ENCODE peak calls at places on chromosomes 4 and X, in five cellular contexts. A, D, O, V and I are unnamed samples. For H3K27me3, the result is how much of the 10 kb centered on the place peaks cover.

GRCh38 chr4:153137168-153137567 is 67.1 kb upstream of the TRIM2 start:
- DNase-seq in A (peak), D (peak), O (peak), V (no peak), I (no peak)

GRCh38 chr4:25873632-25874129 is 10.9 kb upstream of the SEL1L3 start:
- DNase-seq in A (no peak), D (no peak), O (no peak), V (no peak), I (no peak)

GRCh38 chr4:96713271-96713670 is 873.4 kb downstream of the PDHA2 start:
- DNase-seq in A (no peak), D (no peak), O (no peak), V (no peak), I (no peak)

GRCh38 chr4:105058177-105058812 is 88.4 kb upstream of the TET2 start:
- DNase-seq in A (no peak), D (no peak), O (peak), V (no peak), I (no peak)

GRCh38 chr4:153348006-153348405 is 3.5 kb downstream of the MND1 start:
- DNase-seq in A (no peak), D (no peak), O (no peak), V (no peak), I (no peak)

GRCh38 chr4:150714462-150715438 is 132.8 kb downstream of the MAB21L2 start:
- DNase-seq in A (no peak), D (no peak), O (no peak), V (no peak), I (no peak)

GRCh38 chrX:103999234-103999633 is 14.3 kb downstream of the H2BW1 start:
- DNase-seq in A (no peak), D (no peak), O (no peak), V (no peak), I (no peak)

GRCh38 chr4:185513489-185514181 is 21.7 kb downstream of the PDLIM3 start:
- DNase-seq in A (no peak), D (peak), O (no peak), V (peak), I (no peak)

GRCh38 chrX:136168929-136169735 is 21.8 kb downstream of the FHL1 start:
- DNase-seq in A (peak), D (peak), O (peak), V (no peak), I (no peak)

GRCh38 chrX:45295587-45295986 is 94.9 kb upstream of the DIPK2B start:
- DNase-seq in A (no peak), D (peak), O (peak), V (peak), I (no peak)

GRCh38 chrX:38278682-38279081 is 48.6 kb downstream of the RPGR start:
- DNase-seq in A (no peak), D (no peak), O (no peak), V (no peak), I (no peak)

GRCh38 chrX:103637604-103638338 is 9.0 kb downstream of the TCEAL1 start:
- DNase-seq in A (no peak), D (no peak), O (peak), V (no peak), I (no peak)

GRCh38 chr4:8542776-8543525 is 37.2 kb upstream of the GPR78 start:
- DNase-seq in A (no peak), D (no peak), O (no peak), V (no peak), I (no peak)

GRCh38 chr4:115537387-115537786 is 424.0 kb upstream of the NDST4 start:
- DNase-seq in A (no peak), D (no peak), O (peak), V (no peak), I (no peak)

GRCh38 chr4:53908661-53909078 is 155.7 kb downstream of the CHIC2 start:
- DNase-seq in A (no peak), D (peak), O (peak), V (peak), I (no peak)

GRCh38 chrX:37746268-37746931 is 33.5 kb upstream of the CYBB start:
- DNase-seq in A (no peak), D (no peak), O (no peak), V (no peak), I (no peak)

GRCh38 chr4:148787831-148788477 is 345.7 kb upstream of the NR3C2 start:
- DNase-seq in A (no peak), D (no peak), O (peak), V (no peak), I (no peak)

GRCh38 chrX:42748067-42748850 is 29.7 kb downstream of the PPP1R2C start:
- DNase-seq in A (no peak), D (no peak), O (peak), V (no peak), I (no peak)

GRCh38 chr4:2075987-2076907 is 17.1 kb downstream of the NAT8L start:
- DNase-seq in A (no peak), D (no peak), O (no peak), V (no peak), I (no peak)

GRCh38 chr4:141134586-141134985 is 1.3 kb upstream of the RNF150 start:
- DNase-seq in A (no peak), D (no peak), O (no peak), V (no peak), I (no peak)
- H3K27ac ChIP-seq in A (no peak), D (peak), O (no peak), V (no peak), I (no peak)

GRCh38 chrX:40007746-40008705 is 89.7 kb downstream of the BCOR start:
- DNase-seq in A (no peak), D (no peak), O (no peak), V (no peak), I (no peak)

GRCh38 chrX:40004916-40005289 is 92.9 kb downstream of the BCOR start:
- DNase-seq in A (no peak), D (no peak), O (no peak), V (no peak), I (no peak)

GRCh38 chrX:40007136-40007535 is 90.6 kb downstream of the BCOR start:
- DNase-seq in A (no peak), D (no peak), O (no peak), V (no peak), I (no peak)

GRCh38 chrX:40005290-40006011 is 92.3 kb downstream of the BCOR start:
- DNase-seq in A (no peak), D (no peak), O (no peak), V (no peak), I (peak)

DNA sequence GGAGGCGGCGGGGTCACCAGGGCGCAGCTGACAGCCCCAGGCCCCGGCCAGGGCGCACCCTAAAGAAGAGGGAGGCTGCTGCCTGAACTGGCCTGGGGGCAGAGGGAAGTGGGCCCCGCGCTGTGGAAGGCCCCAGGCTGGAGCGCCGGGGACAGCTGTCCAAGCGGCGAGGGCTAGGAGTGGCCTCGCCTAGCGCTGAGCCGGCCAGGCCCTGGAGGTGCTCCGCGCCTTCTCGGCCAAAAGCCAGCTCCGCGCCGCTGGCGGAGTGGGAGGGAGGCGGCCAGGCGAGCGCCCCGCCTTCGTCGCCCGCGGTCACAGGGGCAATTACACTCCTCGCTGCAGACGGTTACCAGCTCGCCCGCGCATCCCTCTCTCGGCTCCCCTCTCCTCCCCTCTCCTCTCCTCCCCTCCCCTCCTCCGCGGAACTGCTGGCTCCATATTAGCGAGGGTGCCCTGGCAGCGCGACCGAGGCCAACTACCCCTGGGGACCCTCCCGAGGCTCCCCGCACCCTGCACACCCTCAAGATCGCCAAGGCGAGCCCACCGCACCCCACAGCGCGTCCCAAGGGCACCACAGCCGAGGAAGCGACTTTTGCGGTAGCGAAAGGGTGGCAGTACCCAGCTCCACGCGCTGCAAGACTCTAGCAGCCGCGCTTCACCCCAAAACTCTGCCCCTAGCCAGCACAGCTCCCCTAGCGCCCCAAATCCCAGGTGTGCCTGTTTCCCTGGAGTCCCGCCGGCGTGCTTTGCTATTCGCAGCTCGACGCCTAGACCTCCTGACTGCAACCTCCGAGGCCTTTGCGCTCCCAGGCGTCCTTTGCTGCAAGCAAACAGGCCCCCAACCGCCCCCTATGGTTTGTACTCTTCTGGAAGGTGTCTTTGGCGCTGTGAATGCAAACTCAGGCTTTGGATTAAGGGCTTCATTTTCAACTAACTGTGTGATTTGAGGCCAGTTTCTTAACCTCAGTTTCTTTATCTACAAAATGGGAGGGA is 91.4 kb downstream of the BCOR start:
- DNase-seq in A (peak), D (peak), O (no peak), V (peak), I (no peak)
- H3K27me3 ChIP-seq in A (under half), D (under half), O (under half), V (under half), I (under half)

GRCh38 chrX:108130889-108131288 is 39.3 kb downstream of the ATG4A start:
- DNase-seq in A (no peak), D (no peak), O (no peak), V (no peak), I (no peak)

GRCh38 chrX:108138814-108139213 is 47.2 kb downstream of the ATG4A start:
- DNase-seq in A (no peak), D (no peak), O (no peak), V (no peak), I (no peak)

GRCh38 chrX:108132034-108132433 is 40.5 kb downstream of the ATG4A start:
- DNase-seq in A (no peak), D (no peak), O (no peak), V (no peak), I (no peak)

GRCh38 chrX:108131471-108131870 is 39.9 kb downstream of the ATG4A start:
- DNase-seq in A (no peak), D (no peak), O (peak), V (no peak), I (no peak)

DNA sequence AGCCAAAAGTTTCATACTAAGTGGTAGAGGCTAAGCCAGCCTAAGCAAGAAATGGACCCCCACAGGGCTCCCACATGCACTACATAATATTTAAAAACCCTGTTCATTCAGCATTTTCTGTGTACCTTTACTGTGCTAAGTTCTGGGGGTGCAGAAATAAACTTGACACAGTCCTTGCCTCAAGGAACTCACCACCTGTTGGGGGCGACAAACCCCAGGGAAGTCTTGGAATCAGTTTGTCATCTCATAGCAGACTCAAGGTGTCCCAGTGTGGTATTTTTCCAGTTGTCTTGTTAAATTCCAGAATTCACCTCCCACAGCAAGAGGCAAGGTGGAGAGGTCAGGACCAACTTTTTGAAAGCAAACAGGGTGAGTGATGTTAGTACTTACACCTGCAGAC is 43.1 kb downstream of the ATG4A start:
- DNase-seq in A (no peak), D (no peak), O (no peak), V (no peak), I (no peak)
- TF ChIP-seq CTCF in A (no peak), D (no peak), O (peak), V (no peak), I (no peak)

GRCh38 chrX:13398839-13399238 is 79.0 kb upstream of the ATXN3L start:
- DNase-seq in A (no peak), D (no peak), O (no peak), V (no peak), I (no peak)
- H3K27ac ChIP-seq in A (no peak), D (peak), O (peak), V (no peak), I (no peak)

GRCh38 chr4:76898385-76898692 is 395 bp upstream of the SOWAHB start:
- DNase-seq in A (no peak), D (no peak), O (no peak), V (no peak), I (no peak)

GRCh38 chr4:76895619-76896018 is 2.3 kb downstream of the SOWAHB start:
- DNase-seq in A (no peak), D (no peak), O (no peak), V (no peak), I (no peak)

GRCh38 chr4:76897522-76898384 is at the start of gene SOWAHB:
- DNase-seq in A (peak), D (no peak), O (no peak), V (peak), I (peak)

GRCh38 chr4:76896048-76896447 is 1.9 kb downstream of the SOWAHB start:
- DNase-seq in A (no peak), D (no peak), O (no peak), V (no peak), I (no peak)

DNA sequence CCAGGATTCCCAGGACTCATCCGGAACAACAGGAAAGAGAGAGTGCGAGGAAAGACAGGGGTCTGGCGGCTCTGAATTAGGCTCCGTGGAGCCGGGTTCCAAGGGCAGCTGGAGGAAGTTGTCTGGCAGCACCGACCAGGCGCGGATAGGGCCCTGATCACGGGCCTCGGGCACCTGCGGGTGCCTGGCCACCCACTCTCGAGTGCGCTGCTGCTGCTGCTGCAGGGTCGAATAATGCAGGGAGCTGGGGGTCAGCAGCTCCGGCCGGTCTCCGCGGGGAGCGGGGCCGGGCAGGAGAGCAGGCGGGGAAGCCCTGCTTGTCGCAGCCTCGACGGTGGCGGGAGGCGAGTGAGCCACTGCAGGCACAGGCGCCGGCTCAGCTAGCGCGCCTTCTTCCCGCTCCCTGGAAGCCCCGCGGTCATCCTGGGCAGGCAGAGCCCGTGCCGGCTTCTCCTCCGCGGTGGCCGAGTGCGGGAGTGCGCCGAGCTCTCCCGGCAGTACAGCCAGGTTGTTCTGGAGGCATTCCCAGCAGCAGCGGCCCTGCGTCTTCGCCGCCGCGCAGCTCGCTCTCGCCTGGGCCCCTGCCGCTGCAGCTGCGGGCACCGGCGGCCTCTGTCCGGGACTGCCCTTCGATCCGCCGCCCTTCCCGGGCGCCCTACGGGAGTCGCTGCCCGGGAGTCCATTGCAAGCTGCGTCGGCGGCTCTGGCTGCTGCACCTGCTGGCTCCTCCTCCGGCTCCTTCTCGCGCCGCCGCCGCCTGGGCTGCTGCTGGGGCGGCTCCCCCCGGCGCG is 1.0 kb downstream of the SOWAHB start:
- DNase-seq in A (peak), D (no peak), O (no peak), V (peak), I (peak)
- H3K27me3 ChIP-seq in A (under half), D (under half), O (half or more), V (under half), I (under half)

GRCh38 chrX:41245641-41246040 is 88.3 kb upstream of the DDX3X start:
- DNase-seq in A (no peak), D (no peak), O (no peak), V (no peak), I (no peak)

GRCh38 chrX:41250867-41251266 is 83.1 kb upstream of the DDX3X start:
- DNase-seq in A (no peak), D (no peak), O (no peak), V (no peak), I (no peak)
- TF ChIP-seq CTCF in A (no peak), D (no peak), O (no peak), V (no peak), I (no peak)

DNA sequence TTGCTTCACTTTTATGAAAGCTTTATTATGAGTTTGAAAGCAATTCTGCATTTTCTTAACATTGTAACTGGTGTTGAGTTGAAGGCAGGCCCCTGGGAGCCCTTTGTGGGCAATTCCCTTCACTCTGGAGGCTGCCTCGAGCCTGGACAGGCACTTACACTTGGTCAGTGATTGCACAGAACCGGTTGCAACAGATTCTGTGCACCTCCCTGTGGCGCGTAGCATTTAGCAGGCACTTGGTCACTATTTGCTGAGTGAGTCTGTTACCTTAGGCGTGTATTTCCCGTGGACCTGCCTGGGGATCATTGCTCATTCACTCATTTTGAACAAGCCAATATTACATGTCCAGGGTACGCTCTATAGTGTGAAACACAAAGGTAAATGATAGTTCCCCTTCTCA is 80.4 kb downstream of the PTTG2 start:
- DNase-seq in A (no peak), D (no peak), O (no peak), V (no peak), I (no peak)
- H3K27ac ChIP-seq in A (no peak), D (no peak), O (no peak), V (no peak), I (no peak)

GRCh38 chrX:154092371-154092770 is 5.1 kb downstream of the MECP2 start:
- DNase-seq in A (no peak), D (no peak), O (no peak), V (no peak), I (no peak)

GRCh38 chrX:154091678-154092077 is 5.8 kb downstream of the MECP2 start:
- DNase-seq in A (no peak), D (no peak), O (no peak), V (peak), I (no peak)

GRCh38 chrX:154094833-154095232 is 2.7 kb downstream of the MECP2 start:
- DNase-seq in A (no peak), D (no peak), O (no peak), V (no peak), I (no peak)

GRCh38 chrX:154093965-154094364 is 3.6 kb downstream of the MECP2 start:
- DNase-seq in A (no peak), D (no peak), O (no peak), V (no peak), I (no peak)

DNA sequence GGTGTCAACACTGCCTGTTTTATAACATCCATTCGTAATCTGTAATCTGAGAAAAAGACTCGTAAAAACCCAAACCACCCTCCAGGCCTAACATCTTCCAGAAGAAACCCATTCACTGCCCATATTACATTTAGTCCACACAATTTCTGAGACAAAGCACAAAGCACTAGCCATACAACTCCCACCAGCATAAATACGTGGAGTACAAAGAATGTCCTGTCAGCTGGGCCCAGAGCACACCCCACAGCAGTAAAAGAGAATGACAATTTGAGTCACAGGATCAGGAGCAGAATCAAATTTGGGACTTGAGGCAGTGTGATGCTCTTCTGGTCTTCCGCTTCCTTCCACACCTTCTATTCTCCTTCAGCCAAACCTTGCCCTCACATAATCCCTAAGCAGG is 6.8 kb downstream of the MECP2 start:
- DNase-seq in A (no peak), D (no peak), O (no peak), V (no peak), I (no peak)
- H3K27me3 ChIP-seq in A (under half), D (under half), O (under half), V (under half), I (under half)

GRCh38 chr4:58063761-58064160 is 953.6 kb upstream of the IGFBP7 start:
- DNase-seq in A (no peak), D (no peak), O (no peak), V (no peak), I (no peak)

GRCh38 chr4:58064618-58065017 is 954.4 kb upstream of the IGFBP7 start:
- DNase-seq in A (no peak), D (no peak), O (no peak), V (no peak), I (no peak)

DNA sequence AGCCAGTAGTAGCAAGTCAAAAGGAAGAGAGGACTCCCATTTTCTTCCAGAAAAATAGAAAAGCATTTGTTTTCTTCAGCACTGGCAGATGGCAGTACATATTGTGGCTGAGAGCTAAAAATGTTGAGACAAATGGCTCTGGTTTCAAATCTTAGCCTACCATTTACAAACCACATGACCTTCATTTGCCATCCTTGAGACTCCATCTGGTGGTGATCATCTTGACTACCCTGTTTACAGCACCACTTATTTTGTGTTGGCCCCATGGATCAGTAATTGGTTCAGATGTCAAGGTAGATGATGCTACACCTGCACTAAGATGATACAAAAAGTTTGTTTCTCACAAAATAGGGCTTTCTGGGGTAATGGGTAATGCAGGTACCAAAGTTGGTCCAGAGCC is 951.8 kb upstream of the IGFBP7 start:
- DNase-seq in A (no peak), D (no peak), O (no peak), V (no peak), I (no peak)
- TF ChIP-seq CTCF in A (no peak), D (no peak), O (peak), V (no peak), I (no peak)